ENCODE peak calls at places on chromosomes 6 and 20, in four cellular contexts. L is HCT116, E is SK-N-SH, S is HepG2. M is an unnamed sample.

GRCh38 chr6:113636357-113636824 is 220.8 kb upstream of the MARCKS start:
- DNase-seq in S (peak), L (no peak), E (no peak), M (no peak)

GRCh38 chr6:27188206-27188884 is 59.2 kb upstream of the PRSS16 start:
- DNase-seq in S (peak), E (peak), L (peak), M (no peak)

GRCh38 chr6:158758464-158758863 is 60.7 kb downstream of the EZR start:
- DNase-seq in E (peak), L (no peak), S (no peak), M (no peak)

GRCh38 chr6:156197513-156197912 is 579.7 kb upstream of the ARID1B start:
- DNase-seq in E (no peak), L (no peak), S (no peak), M (no peak)

GRCh38 chr6:24888967-24889366 is 46.8 kb downstream of the RIPOR2 start:
- DNase-seq in S (no peak), E (no peak), L (no peak), M (no peak)

GRCh38 chr6:105793132-105793531 is 293.0 kb upstream of the PRDM1 start:
- DNase-seq in L (no peak), E (no peak), S (no peak), M (no peak)

GRCh38 chr6:27866370-27867050 is 45.7 kb downstream of the OR2B2 start:
- DNase-seq in L (no peak), S (peak), E (peak), M (peak)

GRCh38 chr20:23125625-23126191 is 39.6 kb upstream of the CD93 start:
- DNase-seq in L (no peak), S (no peak), E (no peak), M (no peak)

GRCh38 chr6:10505529-10505928 is 15.6 kb upstream of the GCNT2 start:
- DNase-seq in S (peak), E (no peak), L (no peak), M (no peak)

GRCh38 chr20:58233881-58234528 is 5.6 kb upstream of the ANKRD60 start:
- DNase-seq in S (peak), L (no peak), E (peak), M (no peak)

GRCh38 chr6:156807028-156807427 is 29.9 kb downstream of the ARID1B start:
- DNase-seq in E (no peak), S (no peak), L (no peak), M (no peak)

GRCh38 chr6:149236584-149236983 is 80.9 kb upstream of the TAB2 start:
- DNase-seq in S (no peak), E (peak), L (no peak), M (no peak)

GRCh38 chr6:91654844-91655192 is 1067.9 kb upstream of the MAP3K7 start:
- DNase-seq in E (no peak), L (no peak), S (no peak), M (no peak)

GRCh38 chr6:73471686-73472290 is 10.3 kb downstream of the MTO1 start:
- DNase-seq in E (no peak), L (no peak), S (no peak), M (no peak)

GRCh38 chr20:14997791-14998190 is 660.4 kb upstream of the FLRT3 start:
- DNase-seq in S (no peak), L (no peak), E (no peak), M (no peak)

GRCh38 chr6:32196682-32197616 is 4.5 kb upstream of the GPSM3 start:
- DNase-seq in S (no peak), E (peak), L (no peak), M (no peak)

GRCh38 chr6:14144678-14145113 is 27.1 kb downstream of the CD83 start:
- DNase-seq in L (peak), E (peak), S (peak), M (peak)

GRCh38 chr20:48919882-48920526 is 1.5 kb upstream of the ARFGEF2 start:
- DNase-seq in E (no peak), L (no peak), S (peak), M (no peak)

GRCh38 chr6:98036344-98036743 is 753.3 kb upstream of the MMS22L start:
- DNase-seq in L (no peak), E (no peak), S (no peak), M (no peak)

GRCh38 chr6:119100115-119100514 is 21.7 kb upstream of the FAM184A start:
- DNase-seq in E (no peak), L (no peak), S (no peak), M (no peak)

GRCh38 chr6:125884656-125885055 is 71.9 kb upstream of the HINT3 start:
- DNase-seq in S (no peak), L (no peak), E (no peak), M (no peak)

GRCh38 chr20:44003609-44004008 is 89.0 kb downstream of the TOX2 start:
- DNase-seq in L (no peak), S (no peak), E (no peak), M (no peak)

GRCh38 chr20:46195264-46196038 is 77.3 kb downstream of the CD40 start:
- DNase-seq in E (no peak), L (no peak), S (no peak), M (no peak)

GRCh38 chr20:38084425-38084951 is 50.9 kb downstream of the RPRD1B start:
- DNase-seq in E (no peak), L (no peak), S (peak), M (no peak)

GRCh38 chr6:45718901-45719300 is 296.8 kb downstream of the CLIC5 start:
- DNase-seq in E (no peak), S (no peak), L (no peak), M (no peak)

GRCh38 chr6:13234130-13234529 is 94.2 kb downstream of the TBC1D7 start:
- DNase-seq in S (no peak), E (no peak), L (no peak), M (no peak)

GRCh38 chr20:16927031-16927430 is 178.9 kb downstream of the OTOR start:
- DNase-seq in S (no peak), E (no peak), L (no peak), M (no peak)

GRCh38 chr20:26277339-26277738 is 580.7 kb upstream of the ZNF337 start:
- DNase-seq in S (no peak), L (no peak), E (no peak), M (no peak)

GRCh38 chr6:130240232-130240631 is 17.5 kb upstream of the SAMD3 start:
- DNase-seq in E (no peak), S (no peak), L (no peak), M (no peak)

GRCh38 chr20:36644032-36644712 is 1.8 kb downstream of the SLA2 start:
- DNase-seq in E (no peak), L (no peak), S (no peak), M (no peak)

GRCh38 chr6:150328744-150329400 is 39.9 kb upstream of the IYD start:
- DNase-seq in L (no peak), E (no peak), S (no peak), M (no peak)

GRCh38 chr6:136550045-136550329 is 235 bp downstream of the MAP7 start:
- DNase-seq in S (no peak), L (no peak), E (peak), M (no peak)

GRCh38 chr6:14129572-14129971 is 12.0 kb downstream of the CD83 start:
- DNase-seq in L (peak), S (peak), E (peak), M (no peak)

GRCh38 chr20:20430066-20430465 is 62.2 kb downstream of the INSM1 start:
- DNase-seq in S (no peak), E (no peak), L (no peak), M (no peak)

GRCh38 chr6:71855406-71855805 is 30.9 kb upstream of the RIMS1 start:
- DNase-seq in S (peak), E (no peak), L (no peak), M (no peak)

GRCh38 chr6:158879180-158879579 is 60.0 kb upstream of the EZR start:
- DNase-seq in E (no peak), L (no peak), S (no peak), M (no peak)

GRCh38 chr20:56779452-56780143 is 150.5 kb downstream of the TFAP2C start:
- DNase-seq in E (no peak), L (no peak), S (no peak), M (no peak)

GRCh38 chr6:36722879-36723278 is 25.3 kb downstream of the RAB44 start:
- DNase-seq in L (no peak), E (no peak), S (no peak), M (no peak)

GRCh38 chr6:5175635-5176034 is 85.1 kb downstream of the LYRM4 start:
- DNase-seq in L (no peak), S (no peak), E (no peak), M (no peak)

GRCh38 chr6:5173862-5174643 is 86.7 kb downstream of the LYRM4 start:
- DNase-seq in E (no peak), S (no peak), L (no peak), M (no peak)

GRCh38 chr6:5172057-5172683 is 87.0 kb downstream of the PPP1R3G start:
- DNase-seq in L (no peak), E (no peak), S (no peak), M (no peak)

GRCh38 chr6:5174756-5175155 is 86.0 kb downstream of the LYRM4 start:
- DNase-seq in E (no peak), L (no peak), S (no peak), M (no peak)

DNA sequence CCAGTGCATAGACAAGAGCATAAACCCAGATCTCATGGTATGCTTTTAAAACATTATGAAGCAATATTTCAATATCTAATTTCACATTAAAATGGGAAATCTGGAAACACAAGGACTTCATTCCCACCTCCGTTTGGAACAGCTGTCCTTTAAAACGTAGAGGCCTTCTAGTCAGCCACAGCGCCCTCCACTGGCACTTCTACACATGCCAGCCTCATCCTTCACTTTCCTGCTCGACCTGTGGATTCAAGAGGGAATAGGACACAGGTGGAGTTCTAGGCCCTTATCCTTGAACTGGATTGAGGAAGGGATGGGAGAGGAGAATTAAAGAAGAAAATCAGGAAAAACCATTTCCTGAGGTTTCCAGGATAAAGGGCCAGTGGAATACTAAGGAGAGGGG is 85.6 kb downstream of the LYRM4 start:
- DNase-seq in L (no peak), S (no peak), E (no peak), M (no peak)
- TF ChIP-seq SIN3A in L (no peak), S (no peak), E (no peak), M (no peak)

DNA sequence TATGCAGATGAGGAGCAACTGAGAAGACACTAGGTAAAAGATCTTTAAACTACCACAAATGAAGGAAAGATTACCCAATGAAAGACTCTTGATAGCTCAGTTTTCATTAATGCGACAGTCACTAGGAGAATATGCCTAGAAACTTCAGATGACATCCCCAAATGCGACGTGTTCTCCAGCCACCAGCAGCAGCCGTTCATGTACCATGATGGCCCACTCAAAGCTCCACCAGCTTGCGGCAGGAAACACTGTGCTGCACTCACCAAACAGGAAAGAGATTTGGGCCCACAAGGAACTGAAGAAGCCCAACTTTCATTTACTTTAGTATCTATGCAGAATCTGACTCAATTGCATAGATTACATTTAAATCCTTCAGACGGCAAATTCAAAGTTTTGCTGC is 7.5 kb downstream of the DIDO1 start:
- DNase-seq in E (no peak), L (no peak), S (no peak), M (no peak)
- TF ChIP-seq SIN3A in E (no peak), L (no peak), S (no peak), M (no peak)

GRCh38 chr6:108260809-108261569 is at the start of gene SNX3:
- DNase-seq in E (peak), S (peak), L (peak), M (peak)
- TF ChIP-seq SIN3A in E (peak), S (peak), L (peak), M (peak)

GRCh38 chr20:24194133-24194532 is 205.6 kb upstream of the GGTLC1 start:
- DNase-seq in L (no peak), S (no peak), E (no peak), M (no peak)

GRCh38 chr20:24199493-24199892 is 210.9 kb upstream of the GGTLC1 start:
- DNase-seq in L (no peak), E (no peak), S (no peak), M (no peak)
- TF ChIP-seq SIN3A in L (no peak), E (no peak), S (no peak), M (no peak)

GRCh38 chr20:59402697-59403096 is 102.3 kb downstream of the EDN3 start:
- DNase-seq in E (peak), S (no peak), L (no peak), M (no peak)
- TF ChIP-seq SIN3A in E (no peak), S (no peak), L (no peak), M (no peak)

DNA sequence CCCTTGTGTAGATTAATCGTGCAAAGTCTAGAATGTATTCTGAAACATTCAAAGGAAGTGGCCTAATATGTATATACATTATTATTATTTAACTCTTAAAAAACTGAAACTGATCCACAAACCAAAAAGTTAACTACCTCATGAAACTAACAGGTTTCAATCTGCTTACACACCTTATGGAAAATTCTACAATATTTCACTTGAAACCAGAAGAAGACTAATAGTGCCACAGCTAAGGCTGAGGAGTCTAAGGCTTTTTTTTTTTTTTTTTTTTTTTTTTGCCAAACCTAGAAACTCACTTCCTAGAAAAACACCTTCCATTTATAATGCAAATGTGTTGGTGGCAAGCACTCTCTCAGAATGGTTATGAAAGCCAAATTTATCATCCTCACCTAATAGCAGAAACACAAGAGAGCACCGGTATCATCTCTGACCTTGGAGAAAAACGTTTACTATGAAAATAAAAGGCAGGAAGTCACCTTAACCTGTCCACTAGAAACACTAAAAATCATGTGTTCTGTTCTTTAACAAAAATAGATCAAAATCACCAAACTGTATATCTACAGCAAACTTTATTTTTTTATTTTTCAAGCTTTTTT is 586.1 kb downstream of the FRK start:
- DNase-seq in L (no peak), E (no peak), S (no peak), M (no peak)
- TF ChIP-seq SIN3A in L (no peak), E (no peak), S (no peak), M (no peak)

DNA sequence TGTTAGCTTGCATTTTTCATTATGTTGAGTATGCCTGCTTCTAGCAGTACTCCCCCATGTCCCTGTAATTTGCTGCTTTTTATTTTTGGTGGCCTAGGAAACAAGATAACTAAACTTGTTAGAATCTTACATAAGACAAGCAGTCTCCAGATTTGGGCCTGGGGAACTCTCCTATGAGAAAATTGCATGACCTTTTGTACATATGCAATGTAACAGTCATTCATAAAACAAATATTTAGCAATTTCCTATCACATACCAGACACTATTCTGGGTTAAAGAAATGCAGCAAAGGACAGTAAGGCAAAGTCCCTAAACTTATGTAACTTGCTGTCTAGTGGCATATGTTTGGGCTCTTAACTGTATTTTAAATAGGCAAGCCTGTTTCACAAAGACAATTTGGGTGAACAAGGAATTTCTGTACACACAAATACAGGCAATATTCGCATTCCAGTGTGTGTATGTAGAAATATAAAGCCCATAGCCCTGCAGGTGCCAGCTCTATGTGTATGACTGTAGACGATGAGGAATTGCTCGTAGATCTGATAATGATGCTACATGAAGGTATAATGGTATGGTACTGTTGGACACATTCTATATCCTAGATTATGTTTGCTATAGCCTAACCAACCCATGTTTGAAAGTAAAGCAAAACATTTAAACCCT is 305.2 kb upstream of the CITED2 start:
- DNase-seq in S (peak), L (no peak), E (no peak), M (peak)
- TF ChIP-seq SIN3A in S (no peak), L (no peak), E (no peak), M (no peak)

GRCh38 chr20:62141397-62142251 is 1.6 kb downstream of the PSMA7 start:
- DNase-seq in L (no peak), S (peak), E (peak), M (no peak)
- TF ChIP-seq SIN3A in L (no peak), S (peak), E (peak), M (peak)